ENCODE peak calls at places on chromosomes 16 and 17, in six cellular contexts. O, Q, S, H, G and B are unnamed samples. For H3K9me3, the result is how much of the 10 kb centered on the place peaks cover.

GRCh38 chr16:87411375-87412271 is 19.5 kb downstream of the MAP1LC3B start:
- DNase-seq in Q (no peak), S (no peak), H (no peak), O (no peak), G (no peak), B (peak)

GRCh38 chr17:43482103-43483012 is 1.4 kb upstream of the DHX8 start:
- DNase-seq in H (no peak), G (no peak), S (no peak), O (no peak), Q (no peak), B (no peak)

GRCh38 chr16:47056704-47057630 is 83.5 kb upstream of the DNAJA2 start:
- DNase-seq in H (no peak), S (no peak), O (no peak), G (no peak), Q (no peak), B (no peak)

GRCh38 chr16:6016530-6017184 is 919.1 kb upstream of the EEF2KMT start:
- DNase-seq in O (peak), Q (no peak), G (no peak), H (peak), S (no peak), B (no peak)

GRCh38 chr17:48155889-48156670 is 48.5 kb downstream of the SNX11 start:
- DNase-seq in Q (no peak), G (no peak), O (no peak), S (no peak), H (no peak), B (no peak)

GRCh38 chr16:58635502-58635901 is 5.9 kb upstream of the CNOT1 start:
- DNase-seq in S (no peak), H (no peak), Q (no peak), G (no peak), O (no peak), B (no peak)

GRCh38 chr16:81723098-81723723 is 55.9 kb upstream of the PLCG2 start:
- DNase-seq in H (peak), O (peak), G (no peak), Q (no peak), S (peak), B (no peak)

GRCh38 chr16:471353-472198 is 46.1 kb downstream of the RAB11FIP3 start:
- DNase-seq in O (no peak), Q (peak), G (no peak), H (peak), S (no peak), B (peak)

GRCh38 chr17:41655611-41656111 is 31.3 kb upstream of the KRT17 start:
- DNase-seq in Q (peak), G (peak), H (no peak), O (peak), S (no peak), B (peak)

GRCh38 chr17:83203073-83203471 is 123.7 kb downstream of the METRNL start:
- DNase-seq in H (no peak), G (peak), Q (no peak), O (no peak), S (peak), B (peak)

GRCh38 chr16:53766304-53767016 is 62.5 kb downstream of the FTO start:
- DNase-seq in Q (no peak), H (no peak), S (no peak), G (no peak), O (no peak), B (no peak)

GRCh38 chr17:1592751-1593629 is 30.4 kb upstream of the PITPNA start:
- DNase-seq in G (no peak), Q (no peak), S (no peak), H (no peak), O (no peak), B (no peak)

GRCh38 chr17:57747221-57748017 is 2.3 kb upstream of the CCDC182 start:
- DNase-seq in Q (no peak), G (peak), H (peak), S (peak), O (peak), B (peak)

GRCh38 chr17:77160032-77160876 is 19.5 kb downstream of the SEC14L1 start:
- DNase-seq in O (no peak), H (no peak), Q (no peak), S (no peak), G (no peak), B (no peak)

GRCh38 chr16:8937803-8938202 is 25.9 kb downstream of the USP7 start:
- DNase-seq in G (no peak), Q (no peak), S (no peak), O (no peak), H (no peak), B (no peak)

GRCh38 chr16:21150375-21151001 is at the start of gene DNAH3:
- DNase-seq in H (peak), O (peak), Q (no peak), S (no peak), G (no peak), B (peak)

GRCh38 chr16:1712791-1713261 is 6.8 kb downstream of the MAPK8IP3 start:
- DNase-seq in S (no peak), Q (no peak), G (no peak), H (no peak), O (no peak), B (no peak)

GRCh38 chr16:46689492-46690280 is at the start of gene ORC6:
- DNase-seq in Q (peak), S (peak), G (peak), H (peak), O (peak), B (peak)

GRCh38 chr17:82384051-82384729 is 12.6 kb downstream of the UTS2R start:
- DNase-seq in H (peak), O (no peak), S (no peak), Q (no peak), G (no peak), B (no peak)

GRCh38 chr16:75620326-75621169 is 2.5 kb downstream of the ADAT1 start:
- DNase-seq in O (no peak), H (no peak), G (peak), Q (no peak), S (no peak), B (peak)

GRCh38 chr16:77297996-77298637 is 98.9 kb downstream of the SYCE1L start:
- DNase-seq in G (no peak), S (no peak), Q (no peak), H (no peak), O (peak), B (no peak)

GRCh38 chr16:8137581-8137980 is 452.7 kb downstream of the TMEM114 start:
- DNase-seq in G (no peak), H (no peak), O (no peak), Q (no peak), S (no peak), B (no peak)

GRCh38 chr17:72294487-72294893 is 173.7 kb downstream of the SOX9 start:
- DNase-seq in G (no peak), Q (no peak), S (peak), H (no peak), O (no peak), B (no peak)

GRCh38 chr17:29933379-29933778 is 3.4 kb upstream of the SSH2 start:
- DNase-seq in Q (no peak), O (peak), G (no peak), S (no peak), H (no peak), B (no peak)

GRCh38 chr17:5272313-5272712 is 9.8 kb upstream of the RABEP1 start:
- DNase-seq in O (no peak), G (no peak), Q (no peak), H (peak), S (no peak), B (no peak)

GRCh38 chr17:29977836-29978235 is 36.4 kb downstream of the EFCAB5 start:
- DNase-seq in O (peak), Q (no peak), H (no peak), G (no peak), S (no peak), B (no peak)

GRCh38 chr17:6556121-6557039 is at the start of gene PITPNM3:
- DNase-seq in O (no peak), H (peak), Q (peak), S (no peak), G (peak), B (peak)

GRCh38 chr17:40495140-40495539 is 6.3 kb downstream of the TNS4 start:
- DNase-seq in H (no peak), S (no peak), Q (no peak), G (no peak), O (no peak), B (no peak)

GRCh38 chr17:80663783-80664206 is 119.2 kb downstream of the RPTOR start:
- DNase-seq in S (no peak), G (no peak), O (no peak), H (no peak), Q (no peak), B (no peak)

GRCh38 chr17:80666867-80667266 is 122.2 kb downstream of the RPTOR start:
- DNase-seq in Q (no peak), H (no peak), S (no peak), O (no peak), G (no peak), B (no peak)

GRCh38 chr17:80667462-80668277 is 123.0 kb downstream of the RPTOR start:
- DNase-seq in H (no peak), O (no peak), Q (no peak), S (no peak), G (no peak), B (no peak)

GRCh38 chr17:80664217-80664780 is 119.7 kb downstream of the RPTOR start:
- DNase-seq in H (no peak), G (no peak), Q (no peak), O (no peak), S (no peak), B (peak)

DNA sequence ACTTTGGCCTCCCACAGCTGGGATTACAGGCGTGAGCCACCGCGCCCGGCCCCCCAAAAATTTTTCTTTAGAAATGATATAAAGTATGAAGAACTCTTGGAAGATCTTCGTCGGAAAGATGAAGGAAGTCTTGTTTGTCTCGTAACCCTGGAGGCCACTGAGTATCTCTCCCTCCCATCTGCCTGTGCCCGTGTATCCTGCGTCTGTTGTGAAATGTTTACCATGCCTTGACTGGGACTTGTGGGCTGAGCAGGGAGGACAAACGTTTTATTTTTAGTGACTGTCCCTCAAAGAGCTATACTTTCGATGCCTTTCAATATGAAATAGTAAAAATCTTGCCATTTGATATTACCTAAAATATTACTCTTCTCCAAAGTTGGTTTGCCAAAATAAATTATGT is 121.2 kb downstream of the RPTOR start:
- DNase-seq in Q (no peak), O (no peak), G (no peak), H (no peak), S (no peak), B (no peak)
- TF ChIP-seq EP300 in Q (no peak), O (no peak), G (no peak), H (no peak), S (no peak), B (no peak)

GRCh38 chr17:60640503-60640902 is 37.1 kb upstream of the BCAS3 start:
- DNase-seq in Q (no peak), H (no peak), S (no peak), O (peak), G (no peak), B (no peak)
- TF ChIP-seq CTCF in Q (peak), H (peak), S (no peak), O (peak), G (no peak), B (no peak)

DNA sequence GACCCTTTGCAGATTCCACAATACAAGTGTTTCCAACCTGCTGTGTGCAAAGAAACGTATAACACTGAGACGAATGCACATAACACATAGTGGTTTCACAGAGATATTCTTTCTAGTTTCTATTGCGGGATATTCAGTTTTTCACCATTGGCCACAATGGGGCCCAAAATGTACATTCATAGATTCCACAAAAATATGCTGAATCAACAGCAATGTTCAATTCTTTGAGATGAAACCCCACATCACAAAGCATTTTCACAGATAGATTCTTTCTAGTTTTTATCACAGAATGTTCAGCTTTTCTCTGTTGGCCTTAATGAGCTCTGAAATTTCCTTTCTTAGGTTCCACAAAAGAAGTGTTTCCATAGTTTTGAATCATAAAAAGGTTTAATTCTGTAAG is 2472.3 kb downstream of the TP53TG3F start:
- DNase-seq in O (no peak), G (no peak), Q (no peak), S (no peak), H (no peak), B (no peak)
- H3K9me3 ChIP-seq in O (under half), G (under half), Q (half or more), S (under half), H (under half), B (under half)

GRCh38 chr16:16062023-16062932 is 112.9 kb downstream of the ABCC1 start:
- DNase-seq in S (no peak), O (no peak), G (no peak), H (no peak), Q (no peak), B (no peak)
- TF ChIP-seq EP300 in S (no peak), O (no peak), G (peak), H (no peak), Q (no peak), B (no peak)

GRCh38 chr17:37358830-37359681 is 16.7 kb upstream of the C17orf78 start:
- DNase-seq in S (peak), Q (peak), G (peak), O (peak), H (peak), B (peak)
- TF ChIP-seq CTCF in S (peak), Q (peak), G (no peak), O (peak), H (peak), B (peak)

GRCh38 chr16:11315499-11315898 is 29.8 kb upstream of the RMI2 start:
- DNase-seq in Q (peak), G (no peak), H (no peak), S (no peak), O (peak), B (no peak)
- H3K9me3 ChIP-seq in Q (under half), G (under half), H (under half), S (under half), O (under half), B (under half)

GRCh38 chr17:79742951-79743476 is 12.3 kb downstream of the ENPP7 start:
- DNase-seq in H (peak), G (no peak), O (no peak), S (no peak), Q (no peak), B (no peak)
- TF ChIP-seq EP300 in H (no peak), G (no peak), O (no peak), S (no peak), Q (no peak), B (no peak)

GRCh38 chr16:29974291-29975133 is 844 bp downstream of the TAOK2 start:
- DNase-seq in S (no peak), G (no peak), Q (no peak), H (peak), O (no peak), B (peak)
- TF ChIP-seq CTCF in S (no peak), G (no peak), Q (no peak), H (no peak), O (no peak), B (no peak)

GRCh38 chr16:24382929-24383328 is 126.8 kb downstream of the CACNG3 start:
- DNase-seq in G (no peak), S (no peak), O (no peak), H (no peak), Q (peak), B (no peak)

GRCh38 chr16:24378999-24379398 is 122.9 kb downstream of the CACNG3 start:
- DNase-seq in Q (no peak), O (no peak), H (no peak), G (no peak), S (no peak), B (no peak)

GRCh38 chr16:24381470-24382118 is 125.5 kb downstream of the CACNG3 start:
- DNase-seq in S (no peak), H (no peak), O (no peak), Q (no peak), G (no peak), B (no peak)
- H3K9me3 ChIP-seq in S (under half), H (under half), O (under half), Q (under half), G (half or more), B (under half)